ENCODE peak calls at places on chromosomes 11 and 22, in nine cellular contexts. A, M, J, G, Y, W, V, D and P are unnamed samples.

GRCh38 chr11:40130427-40130826 is 1329.0 kb downstream of the LRRC4C start:
- DNase-seq in M (no peak), W (no peak), G (no peak), A (no peak), D (no peak), J (no peak), Y (no peak), V (no peak), P (no peak)

GRCh38 chr11:2530131-2530854 is 85.5 kb downstream of the KCNQ1 start:
- DNase-seq in G (no peak), W (no peak), V (no peak), Y (no peak), J (peak; percentile 29), A (peak; percentile 48), M (peak; percentile 18), D (no peak), P (peak; percentile 17)

GRCh38 chr11:119780264-119780953 is 51.4 kb upstream of the NECTIN1 start:
- DNase-seq in D (peak; percentile 46), G (no peak), Y (no peak), A (peak; percentile 9), W (no peak), M (no peak), V (no peak), J (no peak), P (peak; percentile 67)

GRCh38 chr11:534592-535518 is 521 bp downstream of the HRAS start:
- DNase-seq in D (no peak), V (no peak), G (no peak), W (peak; percentile 52), J (no peak), M (no peak), Y (no peak), A (peak; percentile 60), P (no peak)

GRCh38 chr11:409600-410471 is 5.0 kb downstream of the SIGIRR start:
- DNase-seq in W (no peak), M (no peak), J (peak; percentile 16), D (no peak), G (no peak), Y (no peak), A (peak; percentile 96), V (no peak), P (no peak)

GRCh38 chr11:120169981-120170698 is 32.2 kb upstream of the TRIM29 start:
- DNase-seq in D (no peak), M (no peak), Y (no peak), J (no peak), G (no peak), W (no peak), A (no peak), V (peak; percentile 42), P (no peak)

GRCh38 chr11:62398011-62398994 is 20.5 kb upstream of the SCGB1A1 start:
- DNase-seq in A (no peak), V (no peak), W (no peak), Y (peak; percentile 67), G (peak; percentile 44), J (peak; percentile 56), D (peak; percentile 79), M (peak; percentile 68), P (peak; percentile 50)

GRCh38 chr11:122850076-122850631 is 11.9 kb downstream of the CRTAM start:
- DNase-seq in J (no peak), D (no peak), W (no peak), M (no peak), A (no peak), V (peak; percentile 84), G (peak; percentile 57), Y (no peak), P (no peak)

GRCh38 chr11:22169833-22170232 is 23.1 kb upstream of the ANO5 start:
- DNase-seq in W (no peak), J (no peak), M (no peak), A (no peak), G (peak; percentile 0), D (no peak), Y (peak; percentile 13), V (no peak), P (no peak)

GRCh38 chr22:46769191-46769675 is 6.8 kb downstream of the TBC1D22A start:
- DNase-seq in G (no peak), M (no peak), V (no peak), J (peak; percentile 25), W (peak; percentile 58), Y (no peak), A (no peak), D (no peak), P (no peak)

GRCh38 chr22:46773074-46773473 is 10.6 kb downstream of the TBC1D22A start:
- DNase-seq in V (no peak), M (no peak), A (no peak), W (no peak), D (no peak), J (no peak), G (no peak), Y (no peak), P (no peak)

GRCh38 chr22:46769706-46770105 is 7.3 kb downstream of the TBC1D22A start:
- DNase-seq in D (no peak), V (no peak), Y (no peak), J (peak; percentile 22), A (no peak), W (no peak), M (no peak), G (no peak), P (no peak)

GRCh38 chr22:46770151-46770641 is 7.7 kb downstream of the TBC1D22A start:
- DNase-seq in J (peak; percentile 55), V (no peak), W (no peak), Y (no peak), A (no peak), M (no peak), G (no peak), D (no peak), P (no peak)

DNA sequence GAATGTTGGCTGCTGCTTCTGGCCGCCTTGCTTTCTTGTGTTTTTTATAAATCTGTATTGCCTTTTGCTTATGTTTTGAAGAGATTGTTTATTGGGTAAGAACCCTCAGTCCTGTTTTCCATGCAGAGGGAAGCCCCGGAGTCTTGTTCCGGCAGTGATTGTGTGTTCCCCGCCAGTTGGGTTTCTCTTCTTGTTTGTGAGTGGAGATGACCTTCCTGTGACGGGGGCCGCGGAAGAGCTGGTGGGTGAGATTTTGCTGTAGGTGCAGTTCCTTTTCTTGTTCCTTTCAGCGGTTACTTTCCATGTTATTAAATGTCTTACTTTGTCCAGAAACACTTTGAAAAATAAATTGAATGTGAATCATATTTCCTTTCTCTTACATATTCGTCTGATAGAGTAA is 8.3 kb downstream of the TBC1D22A start:
- DNase-seq in W (no peak), D (no peak), J (peak; percentile 18), A (no peak), Y (no peak), V (no peak), M (peak; percentile 50), G (no peak), P (no peak)
- TF ChIP-seq POLR2A in W (no peak), D (no peak), J (no peak), A (no peak), Y (no peak), V (no peak), M (no peak), G (no peak), P (no peak)

GRCh38 chr22:47627561-47628253 is 865.3 kb downstream of the TBC1D22A start:
- DNase-seq in G (no peak), J (no peak), M (no peak), A (no peak), W (no peak), Y (no peak), V (no peak), D (no peak), P (no peak)
- H3K9me3 ChIP-seq in G (peaks cover 87% of the 10 kb centered on the region), J (no peaks in the 10 kb centered on the region), M (no peaks in the 10 kb centered on the region), A (no peaks in the 10 kb centered on the region), W (no peaks in the 10 kb centered on the region), Y (no peaks in the 10 kb centered on the region), V (no peaks in the 10 kb centered on the region), D (no peaks in the 10 kb centered on the region), P (no peaks in the 10 kb centered on the region)

GRCh38 chr22:50699754-50700386 is 27.2 kb downstream of the SHANK3 start:
- DNase-seq in Y (no peak), M (no peak), W (no peak), D (no peak), V (no peak), G (no peak), A (peak; percentile 71), J (peak; percentile 5), P (no peak)
- TF ChIP-seq CTCF in Y (no peak), M (no peak), W (no peak), D (no peak), V (no peak), G (no peak), A (peak; percentile 30), J (no peak), P (peak; percentile 14)

GRCh38 chr22:43110927-43111623 is 525 bp downstream of the BIK start:
- DNase-seq in M (peak; percentile 41), Y (no peak), D (no peak), G (no peak), J (peak; percentile 32), V (no peak), W (peak; percentile 76), A (no peak), P (no peak)
- TF ChIP-seq POLR2A in M (no peak), Y (no peak), D (no peak), G (no peak), J (no peak), V (no peak), W (no peak), A (no peak), P (no peak)

DNA sequence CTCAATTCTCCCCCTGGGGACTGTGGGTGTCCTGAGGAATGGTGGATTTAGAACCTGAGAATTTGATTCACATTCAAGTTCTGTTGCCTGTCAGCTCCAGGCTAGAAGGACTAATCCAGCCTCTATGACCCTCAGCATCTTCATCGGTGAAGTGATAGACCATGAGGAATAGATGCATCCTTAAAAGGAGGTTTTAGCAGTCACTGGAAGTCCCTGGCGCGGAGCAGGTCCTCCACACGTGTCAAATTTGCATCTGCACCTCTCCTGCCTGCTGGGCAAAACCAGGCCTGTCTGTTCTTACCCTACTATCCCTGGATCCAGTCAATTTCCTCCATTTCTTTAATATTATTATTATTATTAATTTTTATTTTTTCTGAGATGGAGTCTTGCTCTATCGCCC is 808.4 kb downstream of the TBC1D22A start:
- DNase-seq in D (no peak), J (no peak), G (no peak), W (no peak), V (no peak), M (no peak), A (peak; percentile 12), Y (no peak), P (no peak)
- H3K9me3 ChIP-seq in D (no peaks in the 10 kb centered on the region), J (no peaks in the 10 kb centered on the region), G (peaks cover 49% of the 10 kb centered on the region), W (no peaks in the 10 kb centered on the region), V (no peaks in the 10 kb centered on the region), M (no peaks in the 10 kb centered on the region), A (no peaks in the 10 kb centered on the region), Y (no peaks in the 10 kb centered on the region), P (no peaks in the 10 kb centered on the region)

DNA sequence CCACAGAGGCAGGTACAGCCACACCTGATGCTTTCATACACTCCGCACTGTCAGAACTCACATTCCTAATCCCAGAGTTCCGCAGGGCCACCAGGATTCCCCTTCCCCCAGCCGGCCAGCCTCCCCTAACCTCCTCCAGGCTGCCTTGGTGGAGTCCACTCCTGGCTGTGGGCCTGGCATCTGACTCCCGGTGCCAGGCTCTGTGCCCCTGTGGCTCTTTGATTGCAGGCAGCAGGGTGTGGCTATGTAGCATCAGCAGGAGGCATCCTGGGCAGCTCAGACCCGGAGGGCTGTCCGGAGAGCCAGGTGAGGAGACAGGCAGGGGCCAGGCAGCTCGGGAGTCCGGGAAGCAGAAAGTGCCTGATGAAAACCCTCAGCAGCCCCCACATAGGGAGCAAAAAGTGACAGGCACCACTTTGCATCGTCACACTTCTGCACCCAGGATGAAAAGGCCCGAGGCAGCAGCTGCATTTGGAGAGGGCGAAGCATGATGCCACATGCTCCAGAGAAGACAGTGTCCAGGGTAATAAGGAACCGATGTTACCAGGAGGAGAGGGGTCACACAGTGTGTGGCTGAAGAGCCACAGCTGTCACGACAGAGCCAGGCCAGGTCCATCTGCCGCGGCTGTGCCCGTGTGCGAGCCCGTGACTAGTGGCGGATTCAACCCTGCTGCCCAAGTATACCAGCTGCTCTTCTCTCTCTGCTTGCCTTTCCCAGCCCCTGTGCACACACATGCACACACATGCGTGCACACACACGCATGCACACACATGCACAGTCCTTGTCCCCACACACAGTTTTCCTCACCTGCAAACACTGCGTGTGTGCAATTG is 1432.7 kb downstream of the BRD1 start:
- DNase-seq in G (no peak), M (no peak), J (no peak), Y (no peak), A (no peak), D (no peak), W (no peak), V (peak; percentile 82), P (no peak)
- TF ChIP-seq CTCF in G (no peak), M (no peak), J (no peak), Y (no peak), A (no peak), D (no peak), W (no peak), V (no peak), P (no peak)